ENCODE peak calls at places on chromosomes 12 and 14, in nine cellular contexts. One of them, this sample, is unnamed.
A peak's percentile ranks its signal among the peaks of the same experiment; 100 is the strongest.

GRCh38 chr12:52203126-52203921 is 11.5 kb upstream of the KRT80 start:
- DNase-seq in HEK293T: no peak
- DNase-seq in HFF-Myc: peak; percentile 69
- DNase-seq in fibroblast of pulmonary artery: peak; percentile 79
- DNase-seq in HCT116: peak; percentile 56
- DNase-seq in stimulated activated effector memory CD8-positive, alpha-beta T cell treated with anti-CD3 and anti-CD28 coated beads, Interleukin-12 subunit alpha, Interleukin-12 subunit beta, amount 100 ng/mL, for 72 hours: no peak
- DNase-seq in smooth muscle cell of the brain vasculature: no peak
- DNase-seq in left cardiac atrium: peak; percentile 57
- DNase-seq in activated effector memory CD4-positive, alpha-beta T cell treated with anti-CD3 and anti-CD28 coated beads, Interleukin-2, amount 50 U/mL, for 16 hours: no peak
- DNase-seq in this sample: peak; percentile 16

GRCh38 chr12:88574278-88574677 is 6.0 kb downstream of the KITLG start:
- DNase-seq in HEK293T: no peak
- DNase-seq in HFF-Myc: no peak
- DNase-seq in fibroblast of pulmonary artery: no peak
- DNase-seq in HCT116: no peak
- DNase-seq in stimulated activated effector memory CD8-positive, alpha-beta T cell treated with anti-CD3 and anti-CD28 coated beads, Interleukin-12 subunit alpha, Interleukin-12 subunit beta, amount 100 ng/mL, for 72 hours: no peak
- DNase-seq in smooth muscle cell of the brain vasculature: no peak
- DNase-seq in left cardiac atrium: no peak
- DNase-seq in activated effector memory CD4-positive, alpha-beta T cell treated with anti-CD3 and anti-CD28 coated beads, Interleukin-2, amount 50 U/mL, for 16 hours: no peak
- DNase-seq in this sample: no peak

GRCh38 chr12:1595690-1596347 is 1.4 kb upstream of the FBXL14 start:
- DNase-seq in HEK293T: no peak
- DNase-seq in HFF-Myc: no peak
- DNase-seq in fibroblast of pulmonary artery: no peak
- DNase-seq in HCT116: no peak
- DNase-seq in stimulated activated effector memory CD8-positive, alpha-beta T cell treated with anti-CD3 and anti-CD28 coated beads, Interleukin-12 subunit alpha, Interleukin-12 subunit beta, amount 100 ng/mL, for 72 hours: no peak
- DNase-seq in smooth muscle cell of the brain vasculature: no peak
- DNase-seq in left cardiac atrium: no peak
- DNase-seq in activated effector memory CD4-positive, alpha-beta T cell treated with anti-CD3 and anti-CD28 coated beads, Interleukin-2, amount 50 U/mL, for 16 hours: no peak
- DNase-seq in this sample: no peak

GRCh38 chr14:64190974-64191502 is 103.1 kb downstream of the ESR2 start:
- DNase-seq in HEK293T: no peak
- DNase-seq in HFF-Myc: no peak
- DNase-seq in fibroblast of pulmonary artery: no peak
- DNase-seq in HCT116: no peak
- DNase-seq in stimulated activated effector memory CD8-positive, alpha-beta T cell treated with anti-CD3 and anti-CD28 coated beads, Interleukin-12 subunit alpha, Interleukin-12 subunit beta, amount 100 ng/mL, for 72 hours: no peak
- DNase-seq in smooth muscle cell of the brain vasculature: no peak
- DNase-seq in left cardiac atrium: no peak
- DNase-seq in activated effector memory CD4-positive, alpha-beta T cell treated with anti-CD3 and anti-CD28 coated beads, Interleukin-2, amount 50 U/mL, for 16 hours: no peak
- DNase-seq in this sample: no peak

GRCh38 chr14:24662753-24663152 is 28.8 kb upstream of the GZMB start:
- DNase-seq in HEK293T: no peak
- DNase-seq in HFF-Myc: no peak
- DNase-seq in fibroblast of pulmonary artery: no peak
- DNase-seq in HCT116: no peak
- DNase-seq in stimulated activated effector memory CD8-positive, alpha-beta T cell treated with anti-CD3 and anti-CD28 coated beads, Interleukin-12 subunit alpha, Interleukin-12 subunit beta, amount 100 ng/mL, for 72 hours: no peak
- DNase-seq in smooth muscle cell of the brain vasculature: no peak
- DNase-seq in left cardiac atrium: no peak
- DNase-seq in activated effector memory CD4-positive, alpha-beta T cell treated with anti-CD3 and anti-CD28 coated beads, Interleukin-2, amount 50 U/mL, for 16 hours: no peak
- DNase-seq in this sample: no peak

GRCh38 chr14:71242237-71242748 is 335.0 kb downstream of the PCNX1 start:
- DNase-seq in HEK293T: no peak
- DNase-seq in HFF-Myc: peak; percentile 74
- DNase-seq in fibroblast of pulmonary artery: peak; percentile 54
- DNase-seq in HCT116: no peak
- DNase-seq in stimulated activated effector memory CD8-positive, alpha-beta T cell treated with anti-CD3 and anti-CD28 coated beads, Interleukin-12 subunit alpha, Interleukin-12 subunit beta, amount 100 ng/mL, for 72 hours: no peak
- DNase-seq in smooth muscle cell of the brain vasculature: no peak
- DNase-seq in left cardiac atrium: peak; percentile 27
- DNase-seq in activated effector memory CD4-positive, alpha-beta T cell treated with anti-CD3 and anti-CD28 coated beads, Interleukin-2, amount 50 U/mL, for 16 hours: no peak
- DNase-seq in this sample: no peak

GRCh38 chr14:75258079-75258802 is 20.4 kb upstream of the FOS start:
- DNase-seq in HEK293T: no peak
- DNase-seq in HFF-Myc: no peak
- DNase-seq in fibroblast of pulmonary artery: peak; percentile 82
- DNase-seq in HCT116: no peak
- DNase-seq in stimulated activated effector memory CD8-positive, alpha-beta T cell treated with anti-CD3 and anti-CD28 coated beads, Interleukin-12 subunit alpha, Interleukin-12 subunit beta, amount 100 ng/mL, for 72 hours: no peak
- DNase-seq in smooth muscle cell of the brain vasculature: no peak
- DNase-seq in left cardiac atrium: peak; percentile 57
- DNase-seq in activated effector memory CD4-positive, alpha-beta T cell treated with anti-CD3 and anti-CD28 coated beads, Interleukin-2, amount 50 U/mL, for 16 hours: no peak
- DNase-seq in this sample: no peak

GRCh38 chr14:54754623-54755386 is 147.8 kb downstream of the GCH1 start:
- DNase-seq in HEK293T: no peak
- DNase-seq in HFF-Myc: no peak
- DNase-seq in fibroblast of pulmonary artery: no peak
- DNase-seq in HCT116: no peak
- DNase-seq in stimulated activated effector memory CD8-positive, alpha-beta T cell treated with anti-CD3 and anti-CD28 coated beads, Interleukin-12 subunit alpha, Interleukin-12 subunit beta, amount 100 ng/mL, for 72 hours: no peak
- DNase-seq in smooth muscle cell of the brain vasculature: no peak
- DNase-seq in left cardiac atrium: no peak
- DNase-seq in activated effector memory CD4-positive, alpha-beta T cell treated with anti-CD3 and anti-CD28 coated beads, Interleukin-2, amount 50 U/mL, for 16 hours: no peak
- DNase-seq in this sample: no peak

GRCh38 chr14:23164949-23165348 is 18.5 kb downstream of the SLC7A8 start:
- DNase-seq in HEK293T: no peak
- DNase-seq in HFF-Myc: no peak
- DNase-seq in fibroblast of pulmonary artery: no peak
- DNase-seq in HCT116: no peak
- DNase-seq in stimulated activated effector memory CD8-positive, alpha-beta T cell treated with anti-CD3 and anti-CD28 coated beads, Interleukin-12 subunit alpha, Interleukin-12 subunit beta, amount 100 ng/mL, for 72 hours: no peak
- DNase-seq in smooth muscle cell of the brain vasculature: no peak
- DNase-seq in left cardiac atrium: no peak
- DNase-seq in activated effector memory CD4-positive, alpha-beta T cell treated with anti-CD3 and anti-CD28 coated beads, Interleukin-2, amount 50 U/mL, for 16 hours: no peak
- DNase-seq in this sample: no peak

GRCh38 chr14:103705158-103705523 is 10.1 kb downstream of the XRCC3 start:
- DNase-seq in HEK293T: no peak
- DNase-seq in HFF-Myc: no peak
- DNase-seq in fibroblast of pulmonary artery: no peak
- DNase-seq in HCT116: no peak
- DNase-seq in stimulated activated effector memory CD8-positive, alpha-beta T cell treated with anti-CD3 and anti-CD28 coated beads, Interleukin-12 subunit alpha, Interleukin-12 subunit beta, amount 100 ng/mL, for 72 hours: no peak
- DNase-seq in smooth muscle cell of the brain vasculature: no peak
- DNase-seq in left cardiac atrium: peak; percentile 84
- DNase-seq in activated effector memory CD4-positive, alpha-beta T cell treated with anti-CD3 and anti-CD28 coated beads, Interleukin-2, amount 50 U/mL, for 16 hours: no peak
- DNase-seq in this sample: no peak

GRCh38 chr14:75401356-75401755 is 26.5 kb upstream of the JDP2 start:
- DNase-seq in HEK293T: no peak
- DNase-seq in HFF-Myc: no peak
- DNase-seq in fibroblast of pulmonary artery: peak; percentile 61
- DNase-seq in HCT116: no peak
- DNase-seq in stimulated activated effector memory CD8-positive, alpha-beta T cell treated with anti-CD3 and anti-CD28 coated beads, Interleukin-12 subunit alpha, Interleukin-12 subunit beta, amount 100 ng/mL, for 72 hours: no peak
- DNase-seq in smooth muscle cell of the brain vasculature: peak; percentile 12
- DNase-seq in left cardiac atrium: peak; percentile 77
- DNase-seq in activated effector memory CD4-positive, alpha-beta T cell treated with anti-CD3 and anti-CD28 coated beads, Interleukin-2, amount 50 U/mL, for 16 hours: no peak
- DNase-seq in this sample: no peak

GRCh38 chr12:14213542-14213941 is 151.9 kb upstream of the ATF7IP start:
- DNase-seq in HEK293T: no peak
- DNase-seq in HFF-Myc: no peak
- DNase-seq in fibroblast of pulmonary artery: no peak
- DNase-seq in HCT116: peak; percentile 2
- DNase-seq in stimulated activated effector memory CD8-positive, alpha-beta T cell treated with anti-CD3 and anti-CD28 coated beads, Interleukin-12 subunit alpha, Interleukin-12 subunit beta, amount 100 ng/mL, for 72 hours: no peak
- DNase-seq in smooth muscle cell of the brain vasculature: no peak
- DNase-seq in left cardiac atrium: no peak
- DNase-seq in activated effector memory CD4-positive, alpha-beta T cell treated with anti-CD3 and anti-CD28 coated beads, Interleukin-2, amount 50 U/mL, for 16 hours: no peak
- DNase-seq in this sample: no peak

GRCh38 chr12:10540776-10541205 is 35.1 kb downstream of the EIF2S3B start:
- DNase-seq in HEK293T: no peak
- DNase-seq in HFF-Myc: no peak
- DNase-seq in fibroblast of pulmonary artery: no peak
- DNase-seq in HCT116: no peak
- DNase-seq in stimulated activated effector memory CD8-positive, alpha-beta T cell treated with anti-CD3 and anti-CD28 coated beads, Interleukin-12 subunit alpha, Interleukin-12 subunit beta, amount 100 ng/mL, for 72 hours: no peak
- DNase-seq in smooth muscle cell of the brain vasculature: no peak
- DNase-seq in left cardiac atrium: no peak
- DNase-seq in activated effector memory CD4-positive, alpha-beta T cell treated with anti-CD3 and anti-CD28 coated beads, Interleukin-2, amount 50 U/mL, for 16 hours: no peak
- DNase-seq in this sample: no peak

GRCh38 chr14:93619176-93619793 is 169.0 kb downstream of the PRIMA1 start:
- DNase-seq in HEK293T: peak; percentile 40
- DNase-seq in HFF-Myc: peak; percentile 4
- DNase-seq in fibroblast of pulmonary artery: peak; percentile 63
- DNase-seq in HCT116: peak; percentile 48
- DNase-seq in stimulated activated effector memory CD8-positive, alpha-beta T cell treated with anti-CD3 and anti-CD28 coated beads, Interleukin-12 subunit alpha, Interleukin-12 subunit beta, amount 100 ng/mL, for 72 hours: no peak
- DNase-seq in smooth muscle cell of the brain vasculature: peak; percentile 6
- DNase-seq in left cardiac atrium: peak; percentile 39
- DNase-seq in activated effector memory CD4-positive, alpha-beta T cell treated with anti-CD3 and anti-CD28 coated beads, Interleukin-2, amount 50 U/mL, for 16 hours: no peak
- DNase-seq in this sample: peak; percentile 45

GRCh38 chr14:71022939-71023338 is 115.7 kb downstream of the PCNX1 start:
- DNase-seq in HEK293T: no peak
- DNase-seq in HFF-Myc: no peak
- DNase-seq in fibroblast of pulmonary artery: no peak
- DNase-seq in HCT116: no peak
- DNase-seq in stimulated activated effector memory CD8-positive, alpha-beta T cell treated with anti-CD3 and anti-CD28 coated beads, Interleukin-12 subunit alpha, Interleukin-12 subunit beta, amount 100 ng/mL, for 72 hours: no peak
- DNase-seq in smooth muscle cell of the brain vasculature: no peak
- DNase-seq in left cardiac atrium: no peak
- DNase-seq in activated effector memory CD4-positive, alpha-beta T cell treated with anti-CD3 and anti-CD28 coated beads, Interleukin-2, amount 50 U/mL, for 16 hours: no peak
- DNase-seq in this sample: no peak

GRCh38 chr12:90543393-90543792 is 411.6 kb downstream of the CCER1 start:
- DNase-seq in HEK293T: no peak
- DNase-seq in HFF-Myc: no peak
- DNase-seq in fibroblast of pulmonary artery: peak; percentile 75
- DNase-seq in HCT116: no peak
- DNase-seq in stimulated activated effector memory CD8-positive, alpha-beta T cell treated with anti-CD3 and anti-CD28 coated beads, Interleukin-12 subunit alpha, Interleukin-12 subunit beta, amount 100 ng/mL, for 72 hours: no peak
- DNase-seq in smooth muscle cell of the brain vasculature: no peak
- DNase-seq in left cardiac atrium: no peak
- DNase-seq in activated effector memory CD4-positive, alpha-beta T cell treated with anti-CD3 and anti-CD28 coated beads, Interleukin-2, amount 50 U/mL, for 16 hours: no peak
- DNase-seq in this sample: no peak

GRCh38 chr12:88401153-88401552 is 179.1 kb downstream of the KITLG start:
- DNase-seq in HEK293T: no peak
- DNase-seq in HFF-Myc: no peak
- DNase-seq in fibroblast of pulmonary artery: no peak
- DNase-seq in HCT116: no peak
- DNase-seq in stimulated activated effector memory CD8-positive, alpha-beta T cell treated with anti-CD3 and anti-CD28 coated beads, Interleukin-12 subunit alpha, Interleukin-12 subunit beta, amount 100 ng/mL, for 72 hours: no peak
- DNase-seq in smooth muscle cell of the brain vasculature: no peak
- DNase-seq in left cardiac atrium: no peak
- DNase-seq in activated effector memory CD4-positive, alpha-beta T cell treated with anti-CD3 and anti-CD28 coated beads, Interleukin-2, amount 50 U/mL, for 16 hours: no peak
- DNase-seq in this sample: no peak

GRCh38 chr12:71041481-71041880 is 116.3 kb downstream of the TSPAN8 start:
- DNase-seq in HEK293T: no peak
- DNase-seq in HFF-Myc: no peak
- DNase-seq in fibroblast of pulmonary artery: no peak
- DNase-seq in HCT116: no peak
- DNase-seq in stimulated activated effector memory CD8-positive, alpha-beta T cell treated with anti-CD3 and anti-CD28 coated beads, Interleukin-12 subunit alpha, Interleukin-12 subunit beta, amount 100 ng/mL, for 72 hours: no peak
- DNase-seq in smooth muscle cell of the brain vasculature: no peak
- DNase-seq in left cardiac atrium: no peak
- DNase-seq in activated effector memory CD4-positive, alpha-beta T cell treated with anti-CD3 and anti-CD28 coated beads, Interleukin-2, amount 50 U/mL, for 16 hours: no peak
- DNase-seq in this sample: no peak

GRCh38 chr12:106030210-106031175 is 108.3 kb downstream of the NUAK1 start:
- DNase-seq in HEK293T: no peak
- DNase-seq in HFF-Myc: peak; percentile 62
- DNase-seq in fibroblast of pulmonary artery: peak; percentile 97
- DNase-seq in HCT116: no peak
- DNase-seq in stimulated activated effector memory CD8-positive, alpha-beta T cell treated with anti-CD3 and anti-CD28 coated beads, Interleukin-12 subunit alpha, Interleukin-12 subunit beta, amount 100 ng/mL, for 72 hours: no peak
- DNase-seq in smooth muscle cell of the brain vasculature: peak; percentile 2
- DNase-seq in left cardiac atrium: no peak
- DNase-seq in activated effector memory CD4-positive, alpha-beta T cell treated with anti-CD3 and anti-CD28 coated beads, Interleukin-2, amount 50 U/mL, for 16 hours: no peak
- DNase-seq in this sample: no peak